ENCODE peak calls at places on chromosomes 6 and 20, in five cellular contexts. D, T, A, G and H are unnamed samples.

GRCh38 chr20:39795401-39796272 is 833.5 kb downstream of the DHX35 start:
- DNase-seq in T (no peak), D (peak; percentile 47), A (no peak), G (no peak), H (peak; percentile 51)

GRCh38 chr6:79546186-79546585 is 9.0 kb upstream of the LCA5 start:
- DNase-seq in T (no peak), D (peak; percentile 46), A (peak; percentile 44), G (no peak), H (peak; percentile 77)

GRCh38 chr20:52379723-52380336 is 188.3 kb upstream of the ZFP64 start:
- DNase-seq in A (peak; percentile 52), T (peak; percentile 44), G (peak; percentile 79), D (peak; percentile 17), H (peak; percentile 48)

GRCh38 chr6:133241088-133241900 is at the start of gene EYA4:
- DNase-seq in A (no peak), G (peak; percentile 75), T (no peak), D (peak; percentile 74), H (peak; percentile 81)

GRCh38 chr20:20440473-20440872 is 72.6 kb downstream of the INSM1 start:
- DNase-seq in D (no peak), T (no peak), G (no peak), A (no peak), H (no peak)

GRCh38 chr6:28587746-28588075 is 62.0 kb downstream of the GPX5 start:
- DNase-seq in A (no peak), T (no peak), D (no peak), G (no peak), H (no peak)

GRCh38 chr6:105326216-105326615 is 76.7 kb downstream of the PREP start:
- DNase-seq in D (peak; percentile 76), T (no peak), A (peak; percentile 76), G (no peak), H (peak; percentile 74)

GRCh38 chr6:42163941-42164340 is 9.2 kb upstream of the GUCA1A start:
- DNase-seq in T (no peak), A (no peak), D (peak; percentile 65), G (no peak), H (peak; percentile 45)

GRCh38 chr6:135537782-135538301 is 40.3 kb upstream of the AHI1 start:
- DNase-seq in T (no peak), A (peak; percentile 51), G (peak; percentile 63), D (peak; percentile 89), H (peak; percentile 83)

GRCh38 chr20:1775117-1775516 is 117.5 kb upstream of the SIRPG start:
- DNase-seq in A (no peak), G (no peak), T (no peak), D (peak; percentile 63), H (peak; percentile 9)

GRCh38 chr20:53656653-53657288 is 63.1 kb upstream of the ZNF217 start:
- DNase-seq in G (no peak), T (no peak), A (no peak), D (peak; percentile 76), H (peak; percentile 81)

GRCh38 chr6:57173056-57173885 is 1.1 kb downstream of the BAG2 start:
- DNase-seq in D (peak; percentile 24), T (no peak), A (no peak), G (peak; percentile 61), H (peak; percentile 39)

GRCh38 chr6:49552596-49552995 is 2.1 kb downstream of the C6orf141 start:
- DNase-seq in D (no peak), A (no peak), G (no peak), T (no peak), H (no peak)

GRCh38 chr6:107957165-107957908 is 671 bp downstream of the SEC63 start:
- DNase-seq in A (peak; percentile 91), G (peak; percentile 81), T (peak; percentile 18), D (peak; percentile 77), H (peak; percentile 77)

GRCh38 chr20:62571667-62572344 is 70.5 kb upstream of the SLCO4A1 start:
- DNase-seq in A (no peak), D (no peak), T (peak; percentile 97), G (peak; percentile 81), H (no peak)

GRCh38 chr6:3737831-3738210 is 13.7 kb downstream of the PXDC1 start:
- DNase-seq in T (no peak), G (no peak), A (no peak), D (no peak), H (no peak)

GRCh38 chr6:131208787-131209186 is 73.5 kb downstream of the AKAP7 start:
- DNase-seq in D (no peak), T (no peak), A (no peak), G (no peak), H (no peak)

GRCh38 chr6:53761036-53761435 is 33.8 kb upstream of the LRRC1 start:
- DNase-seq in D (peak; percentile 16), G (no peak), A (no peak), T (no peak), H (no peak)

GRCh38 chr6:10556496-10557391 is 35.6 kb downstream of the GCNT2 start:
- DNase-seq in T (no peak), G (peak; percentile 43), A (peak; percentile 68), D (no peak), H (peak; percentile 19)

GRCh38 chr20:57774951-57775350 is 65.1 kb upstream of the PMEPA1 start:
- DNase-seq in G (peak; percentile 33), D (no peak), T (no peak), A (no peak), H (no peak)

GRCh38 chr20:3128585-3128984 is 31.1 kb downstream of the FASTKD5 start:
- DNase-seq in D (no peak), T (no peak), G (no peak), A (no peak), H (no peak)

GRCh38 chr6:40195751-40196518 is 261.7 kb upstream of the MOCS1 start:
- DNase-seq in G (no peak), D (no peak), A (no peak), T (no peak), H (no peak)

GRCh38 chr6:11282245-11282644 is 49.8 kb upstream of the NEDD9 start:
- DNase-seq in G (no peak), A (no peak), T (no peak), D (no peak), H (no peak)

GRCh38 chr20:7113577-7114466 is 346.3 kb downstream of the BMP2 start:
- DNase-seq in A (peak; percentile 53), D (peak; percentile 1), G (peak; percentile 85), T (no peak), H (peak; percentile 6)

GRCh38 chr6:53366128-53366527 is 17.4 kb upstream of the ELOVL5 start:
- DNase-seq in G (no peak), T (no peak), D (no peak), A (no peak), H (no peak)

GRCh38 chr6:90322976-90323474 is 26.4 kb upstream of the BACH2 start:
- DNase-seq in D (no peak), T (no peak), G (no peak), A (no peak), H (no peak)

GRCh38 chr6:90319979-90320667 is 23.5 kb upstream of the BACH2 start:
- DNase-seq in G (no peak), D (no peak), T (no peak), A (no peak), H (no peak)

GRCh38 chr6:90315354-90315960 is 18.8 kb upstream of the BACH2 start:
- DNase-seq in D (no peak), T (no peak), A (no peak), G (no peak), H (no peak)

GRCh38 chr6:90314516-90314915 is 17.9 kb upstream of the BACH2 start:
- DNase-seq in T (no peak), D (no peak), A (no peak), G (no peak), H (no peak)

DNA sequence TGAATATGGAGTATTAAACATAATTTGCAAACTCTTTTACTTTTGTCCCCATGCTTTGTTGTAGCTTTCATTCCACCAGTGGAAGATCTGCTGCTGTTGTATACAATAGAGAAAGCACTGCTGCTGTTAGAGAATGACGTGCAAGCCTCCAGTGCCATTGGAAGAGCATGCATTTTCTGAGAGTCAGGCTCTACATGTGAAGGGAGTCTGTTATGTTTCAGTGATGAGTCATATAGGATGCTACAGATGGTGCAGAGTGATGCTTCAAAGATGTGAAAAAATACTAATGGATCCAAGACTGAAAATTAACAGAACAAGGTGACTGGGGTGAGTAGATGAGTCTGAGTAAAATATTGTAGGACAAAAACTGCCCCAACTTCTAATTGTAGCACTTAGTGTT is 22.4 kb upstream of the BACH2 start:
- DNase-seq in A (no peak), D (peak; percentile 79), G (no peak), T (no peak), H (peak; percentile 71)
- H3K9ac ChIP-seq in A (no peak overlapping the region), D (no peak overlapping the region), G (no peak overlapping the region), T (no peak overlapping the region), H (no peak overlapping the region)

GRCh38 chr6:38796850-38797249 is 81.7 kb downstream of the DNAH8 start:
- DNase-seq in G (no peak), A (peak; percentile 92), D (no peak), T (no peak), H (no peak)
- H3K9ac ChIP-seq in G (no peak overlapping the region), A (no peak overlapping the region), D (no peak overlapping the region), T (no peak overlapping the region), H (no peak overlapping the region)

DNA sequence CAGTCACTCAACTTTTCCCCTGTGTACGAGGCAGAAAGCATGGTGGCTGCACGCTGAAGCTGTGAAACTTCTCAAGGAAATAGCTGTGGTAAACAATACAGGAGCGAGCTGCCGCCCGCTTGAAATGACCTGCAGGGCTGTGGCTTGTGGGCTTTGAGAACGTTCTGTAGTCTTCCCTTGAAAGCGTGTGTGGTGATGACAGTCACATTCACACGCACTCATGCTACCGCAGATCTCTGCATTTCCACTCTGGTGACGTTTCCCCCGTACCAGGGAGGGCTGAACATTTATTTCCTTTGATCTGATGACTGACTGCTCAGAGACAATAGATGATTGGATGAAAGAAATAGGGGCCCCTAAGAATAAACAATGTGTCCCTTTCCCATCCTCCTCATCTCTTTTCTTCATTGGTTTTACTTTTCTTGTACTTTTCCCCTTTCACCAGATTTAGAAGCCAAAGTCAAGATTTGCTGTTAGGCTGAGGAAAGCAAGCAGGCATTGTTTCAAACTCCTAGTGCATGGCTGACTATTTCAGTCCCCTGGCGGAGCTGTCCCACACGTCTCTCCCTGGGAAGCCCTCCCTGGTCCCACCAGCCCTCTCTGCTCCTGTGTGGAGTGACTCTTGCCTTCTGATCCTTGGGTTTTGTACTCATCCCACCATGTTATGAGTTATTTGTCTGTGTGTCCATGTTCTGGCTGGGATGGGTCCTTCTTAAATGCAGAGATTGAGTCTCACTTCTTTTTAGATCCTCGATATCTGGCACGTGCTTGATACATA is 3.9 kb downstream of the SYTL3 start:
- DNase-seq in A (no peak), G (peak; percentile 48), T (no peak), D (peak; percentile 72), H (peak; percentile 53)
- H3K9ac ChIP-seq in A (no peak overlapping the region), G (no peak overlapping the region), T (no peak overlapping the region), D (no peak overlapping the region), H (no peak overlapping the region)

GRCh38 chr20:32589256-32589655 is 4.1 kb upstream of the NOL4L start:
- DNase-seq in G (no peak), T (no peak), D (peak; percentile 36), A (no peak), H (peak; percentile 17)
- H3K9ac ChIP-seq in G (no peak overlapping the region), T (no peak overlapping the region), D (no peak overlapping the region), A (no peak overlapping the region), H (no peak overlapping the region)

GRCh38 chr6:157143885-157144795 is 179.2 kb downstream of the TMEM242 start:
- DNase-seq in D (peak; percentile 70), A (peak; percentile 53), G (no peak), T (no peak), H (peak; percentile 59)
- H3K9ac ChIP-seq in D (no peak overlapping the region), A (peak overlapping the region; percentile 44), G (no peak overlapping the region), T (no peak overlapping the region), H (peak overlapping the region; percentile 17)